ENCODE peak calls at places on chromosome 2, in seven cellular contexts. E is prostate gland, X is transverse colon, U is stomach, T is lung, Z is OCI-LY7, L is kidney. M is an unnamed sample.
A peak's percentile ranks its signal among the peaks of the same experiment; 100 is the strongest.

GRCh38 chr2:121783180-121783579 is 27.7 kb downstream of the TSN start:
- DNase-seq in E (no peak), X (no peak), U (no peak), T (no peak), Z (no peak), L (no peak), M (no peak)

GRCh38 chr2:112154246-112155110 is 16.3 kb downstream of the FBLN7 start:
- DNase-seq in E (no peak), X (no peak), U (peak; percentile 9), T (no peak), Z (peak; percentile 59), L (no peak), M (peak; percentile 8)

GRCh38 chr2:211835695-211836094 is 702.9 kb downstream of the ERBB4 start:
- DNase-seq in E (no peak), X (no peak), U (no peak), T (no peak), Z (no peak), L (no peak), M (no peak)

GRCh38 chr2:64228126-64228678 is 84.0 kb upstream of the PELI1 start:
- DNase-seq in E (peak; percentile 71), X (peak; percentile 85), U (peak; percentile 75), T (peak; percentile 76), Z (peak; percentile 94), L (peak; percentile 93), M (peak; percentile 90)

GRCh38 chr2:241763551-241764271 is 12.9 kb upstream of the GAL3ST2 start:
- DNase-seq in E (no peak), X (no peak), U (no peak), T (no peak), Z (no peak), L (no peak), M (peak; percentile 61)

GRCh38 chr2:240872317-240873097 is 3.9 kb downstream of the AGXT start:
- DNase-seq in E (no peak), X (no peak), U (no peak), T (no peak), Z (no peak), L (peak; percentile 65), M (peak; percentile 30)

GRCh38 chr2:109438146-109438545 is 175.6 kb downstream of the SEPTIN10 start:
- DNase-seq in E (no peak), X (no peak), U (no peak), T (no peak), Z (no peak), L (no peak), M (peak; percentile 55)

GRCh38 chr2:97739020-97739892 is 25.9 kb downstream of the ZAP70 start:
- DNase-seq in E (no peak), X (no peak), U (no peak), T (no peak), Z (no peak), L (peak; percentile 62), M (no peak)

GRCh38 chr2:172464340-172465129 is 37.1 kb downstream of the ITGA6 start:
- DNase-seq in E (no peak), X (no peak), U (no peak), T (no peak), Z (no peak), L (no peak), M (no peak)

GRCh38 chr2:118846667-118847446 is 591 bp downstream of the EN1 start:
- DNase-seq in E (no peak), X (no peak), U (no peak), T (no peak), Z (no peak), L (peak; percentile 73), M (no peak)
- H3K27ac ChIP-seq in E (no peak overlapping the region), X (no peak overlapping the region), U (no peak overlapping the region), T (no peak overlapping the region), Z (no peak overlapping the region), L (no peak overlapping the region), M (no peak overlapping the region)

DNA sequence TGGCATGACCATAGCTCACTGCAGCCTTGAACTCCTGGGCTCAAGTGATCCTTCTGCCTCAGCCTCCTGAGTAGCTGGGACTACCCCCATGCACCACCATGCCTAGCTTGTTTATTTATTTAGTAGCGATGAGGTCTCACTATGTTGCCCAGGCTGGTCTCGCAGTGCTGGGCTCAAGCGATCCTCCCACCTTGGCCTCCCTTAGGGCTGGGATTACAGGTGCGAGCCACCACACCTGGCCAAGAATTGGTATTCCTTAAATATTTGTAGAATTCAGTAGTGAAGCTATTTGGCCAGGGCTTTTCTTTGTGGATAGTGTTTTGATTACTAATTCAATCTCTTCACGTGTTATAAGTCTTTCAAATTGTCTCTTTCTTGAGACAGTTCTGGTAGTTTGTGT is 56.0 kb downstream of the ODC1 start:
- DNase-seq in E (no peak), X (no peak), U (no peak), T (no peak), Z (no peak), L (no peak), M (no peak)
- H3K4me1 ChIP-seq in E (peaks cover 4% of the 10 kb centered on the region), X (peaks cover 11% of the 10 kb centered on the region), U (peaks cover 48% of the 10 kb centered on the region), T (peaks cover 2% of the 10 kb centered on the region), Z (peaks cover 8% of the 10 kb centered on the region), L (peaks cover 21% of the 10 kb centered on the region), M (no peaks in the 10 kb centered on the region)

GRCh38 chr2:213238753-213239591 is 45.3 kb upstream of the SPAG16 start:
- DNase-seq in E (peak; percentile 15), X (no peak), U (no peak), T (peak; percentile 38), Z (no peak), L (no peak), M (no peak)
- H3K4me3 ChIP-seq in E (no peak overlapping the region), X (no peak overlapping the region), U (no peak overlapping the region), T (no peak overlapping the region), Z (no peak overlapping the region), L (no peak overlapping the region), M (peak overlapping the region; percentile 76)

DNA sequence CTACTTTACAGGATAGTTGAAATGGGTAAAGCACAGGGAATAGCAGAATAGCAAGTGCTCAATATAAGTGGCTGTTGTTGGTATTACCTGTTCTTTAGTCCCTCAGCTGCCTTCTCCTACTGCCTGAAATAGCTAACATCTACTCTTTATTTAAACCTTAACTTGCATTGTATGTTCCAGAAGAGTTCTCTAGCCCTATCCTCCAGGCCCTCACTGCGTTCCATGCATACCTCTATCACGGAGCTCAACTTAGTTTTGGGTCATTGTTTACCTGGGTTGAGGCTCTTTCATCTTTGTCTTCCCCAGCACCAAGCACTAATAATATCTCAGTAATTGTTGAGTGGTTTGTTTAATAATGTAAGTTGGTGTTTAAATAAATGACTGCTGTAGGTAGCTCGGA is 242.2 kb upstream of the FANCL start:
- DNase-seq in E (no peak), X (no peak), U (no peak), T (no peak), Z (no peak), L (no peak), M (no peak)
- H3K27ac ChIP-seq in E (no peak overlapping the region), X (no peak overlapping the region), U (no peak overlapping the region), T (no peak overlapping the region), Z (no peak overlapping the region), L (no peak overlapping the region), M (no peak overlapping the region)

GRCh38 chr2:148955798-148956197 is 80.8 kb downstream of the KIF5C start:
- DNase-seq in E (peak; percentile 50), X (no peak), U (no peak), T (no peak), Z (no peak), L (no peak), M (no peak)
- H3K4me1 ChIP-seq in E (no peaks in the 10 kb centered on the region), X (no peaks in the 10 kb centered on the region), U (no peaks in the 10 kb centered on the region), T (no peaks in the 10 kb centered on the region), Z (no peaks in the 10 kb centered on the region), L (no peaks in the 10 kb centered on the region), M (no peaks in the 10 kb centered on the region)

GRCh38 chr2:184597996-184598312 is 375 bp upstream of the ZNF804A start:
- DNase-seq in E (no peak), X (peak; percentile 6), U (no peak), T (no peak), Z (no peak), L (no peak), M (no peak)

GRCh38 chr2:184598313-184599053 is at the start of gene ZNF804A:
- DNase-seq in E (no peak), X (peak; percentile 53), U (peak; percentile 38), T (peak; percentile 48), Z (peak; percentile 96), L (peak; percentile 76), M (peak; percentile 82)

GRCh38 chr2:184597571-184597980 is 753 bp upstream of the ZNF804A start:
- DNase-seq in E (no peak), X (peak; percentile 20), U (no peak), T (peak; percentile 28), Z (peak; percentile 76), L (peak; percentile 36), M (peak; percentile 51)

GRCh38 chr2:184599054-184599874 is 935 bp downstream of the ZNF804A start:
- DNase-seq in E (no peak), X (no peak), U (no peak), T (no peak), Z (peak; percentile 72), L (no peak), M (no peak)

GRCh38 chr2:184596819-184597411 is 1.4 kb upstream of the ZNF804A start:
- DNase-seq in E (no peak), X (no peak), U (no peak), T (no peak), Z (peak; percentile 91), L (no peak), M (no peak)
- H3K4me3 ChIP-seq in E (no peak overlapping the region), X (no peak overlapping the region), U (peak overlapping the region; percentile 79), T (no peak overlapping the region), Z (peak overlapping the region; percentile 93), L (no peak overlapping the region), M (peak overlapping the region; percentile 10)

M was measured in aorta.